ENCODE peak calls at places on chromosomes 13 and 19, in eight cellular contexts. R, B, U, X, J, T, F and E are unnamed samples. For H3K36me3, the result is how much of the 10 kb centered on the place peaks cover.

GRCh38 chr19:38478273-38478971 is 44.9 kb downstream of the RYR1 start:
- DNase-seq in R (no peak), B (no peak), U (no peak), X (no peak), J (no peak), T (no peak), F (no peak), E (no peak)

GRCh38 chr19:15452111-15453047 is 2.6 kb upstream of the WIZ start:
- DNase-seq in R (peak), B (peak), U (peak), X (no peak), J (no peak), T (peak), F (peak), E (peak)

GRCh38 chr13:46211116-46211515 is 612 bp upstream of the LRRC63 start:
- DNase-seq in R (no peak), B (no peak), U (no peak), X (no peak), J (peak), T (no peak), F (no peak), E (no peak)

GRCh38 chr19:16571689-16572331 is 405 bp downstream of the SLC35E1 start:
- DNase-seq in R (no peak), B (no peak), U (peak), X (no peak), J (no peak), T (no peak), F (peak), E (peak)

GRCh38 chr19:51372021-51372648 is 319 bp downstream of the NKG7 start:
- DNase-seq in R (no peak), B (no peak), U (no peak), X (no peak), J (no peak), T (no peak), F (no peak), E (no peak)

GRCh38 chr19:12731337-12731736 is 3.1 kb downstream of the TRIR start:
- DNase-seq in R (no peak), B (no peak), U (no peak), X (no peak), J (no peak), T (no peak), F (no peak), E (no peak)

GRCh38 chr19:17205237-17206140 is 9.7 kb upstream of the USE1 start:
- DNase-seq in R (no peak), B (peak), U (peak), X (peak), J (peak), T (peak), F (no peak), E (no peak)

GRCh38 chr19:1592755-1593628 is at the start of gene MBD3:
- DNase-seq in R (peak), B (peak), U (peak), X (peak), J (peak), T (peak), F (peak), E (peak)

GRCh38 chr19:2542341-2543069 is 66.6 kb downstream of the GADD45B start:
- DNase-seq in R (no peak), B (no peak), U (no peak), X (no peak), J (no peak), T (no peak), F (peak), E (no peak)

GRCh38 chr19:58499021-58499927 is 12.5 kb downstream of the SLC27A5 start:
- DNase-seq in R (peak), B (peak), U (peak), X (peak), J (peak), T (peak), F (peak), E (peak)

GRCh38 chr19:48481846-48482639 is 12.9 kb downstream of the CYTH2 start:
- DNase-seq in R (no peak), B (no peak), U (no peak), X (no peak), J (no peak), T (no peak), F (no peak), E (no peak)

GRCh38 chr13:75357576-75358295 is 124.2 kb downstream of the TBC1D4 start:
- DNase-seq in R (no peak), B (no peak), U (peak), X (peak), J (peak), T (no peak), F (peak), E (peak)

GRCh38 chr19:15091918-15092753 is 10.1 kb downstream of the OR1I1 start:
- DNase-seq in R (no peak), B (no peak), U (peak), X (no peak), J (peak), T (no peak), F (peak), E (no peak)

GRCh38 chr19:4557971-4558941 is 1.2 kb downstream of the SEMA6B start:
- DNase-seq in R (no peak), B (no peak), U (no peak), X (no peak), J (peak), T (peak), F (no peak), E (no peak)

GRCh38 chr13:100356889-100357288 is 231.7 kb downstream of the GGACT start:
- DNase-seq in R (no peak), B (no peak), U (no peak), X (no peak), J (no peak), T (no peak), F (no peak), E (no peak)

GRCh38 chr13:109750376-109750775 is 36.0 kb downstream of the IRS2 start:
- DNase-seq in R (no peak), B (no peak), U (no peak), X (no peak), J (no peak), T (no peak), F (no peak), E (no peak)

GRCh38 chr13:31946091-31946770 is 85.3 kb upstream of the FRY start:
- DNase-seq in R (no peak), B (no peak), U (no peak), X (no peak), J (no peak), T (no peak), F (no peak), E (no peak)

GRCh38 chr13:69496951-69497350 is 610.7 kb upstream of the ATXN8OS start:
- DNase-seq in R (no peak), B (no peak), U (no peak), X (no peak), J (no peak), T (no peak), F (no peak), E (no peak)

GRCh38 chr19:342801-343421 is 1.7 kb downstream of the MIER2 start:
- DNase-seq in R (no peak), B (peak), U (peak), X (no peak), J (no peak), T (no peak), F (peak), E (peak)

GRCh38 chr19:2986951-2987491 is 9.7 kb downstream of the TLE6 start:
- DNase-seq in R (no peak), B (no peak), U (no peak), X (no peak), J (no peak), T (no peak), F (no peak), E (no peak)

GRCh38 chr13:102680842-102681725 is 13.8 kb downstream of the METTL21C start:
- DNase-seq in R (no peak), B (no peak), U (no peak), X (no peak), J (no peak), T (no peak), F (no peak), E (no peak)

GRCh38 chr13:30934381-30934780 is 1.9 kb downstream of the TEX26 start:
- DNase-seq in R (no peak), B (no peak), U (no peak), X (no peak), J (no peak), T (no peak), F (no peak), E (no peak)

GRCh38 chr13:97140611-97141010 is 81.5 kb upstream of the MBNL2 start:
- DNase-seq in R (no peak), B (no peak), U (no peak), X (no peak), J (no peak), T (no peak), F (peak), E (no peak)

GRCh38 chr19:47094557-47095517 is 18.7 kb downstream of the ZC3H4 start:
- DNase-seq in R (no peak), B (peak), U (no peak), X (no peak), J (peak), T (no peak), F (no peak), E (no peak)

GRCh38 chr19:7722231-7722651 is 9.7 kb downstream of the CLEC4G start:
- DNase-seq in R (no peak), B (no peak), U (no peak), X (no peak), J (no peak), T (no peak), F (no peak), E (no peak)

GRCh38 chr13:78032132-78032531 is 113.5 kb upstream of the EDNRB start:
- DNase-seq in R (no peak), B (no peak), U (no peak), X (no peak), J (no peak), T (no peak), F (no peak), E (no peak)

GRCh38 chr19:29287061-29287460 is 74.1 kb upstream of the UQCRFS1 start:
- DNase-seq in R (no peak), B (no peak), U (no peak), X (no peak), J (no peak), T (no peak), F (no peak), E (no peak)

GRCh38 chr19:51375504-51376221 is 3.2 kb upstream of the NKG7 start:
- DNase-seq in R (no peak), B (no peak), U (no peak), X (peak), J (no peak), T (no peak), F (no peak), E (no peak)

GRCh38 chr19:35059006-35059798 is 17.7 kb downstream of the HPN start:
- DNase-seq in R (no peak), B (no peak), U (no peak), X (no peak), J (no peak), T (no peak), F (no peak), E (no peak)

GRCh38 chr19:11387154-11388034 is 3.3 kb upstream of the EPOR start:
- DNase-seq in R (no peak), B (no peak), U (no peak), X (no peak), J (no peak), T (no peak), F (no peak), E (no peak)
- H3K36me3 ChIP-seq in R (under half), B (under half), U (under half), X (under half), J (under half), T (under half), F (under half), E (under half)

DNA sequence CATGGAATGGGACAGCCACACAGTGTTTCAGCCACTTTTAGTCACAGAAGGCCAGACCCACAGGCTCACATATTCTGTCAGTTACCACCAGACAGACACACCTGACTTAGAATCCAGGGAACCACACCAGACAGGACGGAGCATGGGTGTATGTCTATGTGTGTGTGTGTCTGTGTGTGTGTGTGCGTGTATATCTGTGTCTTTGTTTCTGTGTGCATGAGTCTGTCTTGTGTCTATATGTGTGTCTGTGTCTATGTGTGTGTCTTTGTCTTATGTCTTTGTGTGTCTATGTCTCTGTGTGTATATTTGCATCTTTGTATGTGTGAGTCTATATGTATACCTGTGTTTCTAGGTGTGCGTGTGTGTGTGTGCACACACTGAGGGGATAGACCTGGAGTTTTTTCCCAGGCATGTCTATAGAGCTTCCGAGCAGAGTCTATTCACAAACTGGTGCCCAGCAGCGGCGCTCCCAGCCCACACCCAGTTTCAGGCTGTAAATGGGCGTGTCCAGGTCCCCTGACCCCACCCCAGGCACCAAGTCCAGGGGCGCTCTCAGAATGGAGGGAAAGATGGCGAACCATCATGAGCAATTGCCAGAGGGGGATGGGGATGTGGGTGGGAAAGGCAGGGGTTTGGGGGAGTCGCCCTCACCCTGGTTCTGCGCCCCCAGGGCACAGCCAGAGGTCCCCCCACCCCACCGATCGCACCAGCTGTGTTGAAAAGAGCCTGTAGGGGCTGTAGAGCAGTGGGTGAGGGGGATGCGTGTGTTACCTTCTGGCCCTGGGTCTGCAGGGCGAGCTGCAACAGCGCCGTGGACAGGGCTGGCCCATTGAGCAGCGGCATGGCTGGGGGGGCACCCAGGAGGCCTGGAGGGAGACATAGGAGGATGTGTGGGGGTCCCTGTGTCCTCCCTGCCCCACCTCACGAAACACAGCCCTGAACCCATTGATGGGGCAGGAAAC is 6.3 kb upstream of the FDX2 start:
- DNase-seq in R (no peak), B (no peak), U (no peak), X (no peak), J (no peak), T (no peak), F (no peak), E (no peak)
- H3K36me3 ChIP-seq in R (half or more), B (under half), U (under half), X (half or more), J (under half), T (under half), F (half or more), E (half or more)

GRCh38 chr13:95262837-95263381 is 38.3 kb downstream of the ABCC4 start:
- DNase-seq in R (no peak), B (no peak), U (no peak), X (no peak), J (no peak), T (no peak), F (no peak), E (no peak)
- H3K36me3 ChIP-seq in R (under half), B (under half), U (under half), X (under half), J (under half), T (under half), F (under half), E (under half)

GRCh38 chr19:55232284-55232597 is 3.7 kb upstream of the TMEM86B start:
- DNase-seq in R (no peak), B (no peak), U (no peak), X (no peak), J (no peak), T (no peak), F (no peak), E (no peak)
- H3K36me3 ChIP-seq in R (under half), B (under half), U (under half), X (half or more), J (half or more), T (under half), F (half or more), E (half or more)

GRCh38 chr13:113358653-113359052 is 5.3 kb downstream of the GRTP1 start:
- DNase-seq in R (no peak), B (no peak), U (no peak), X (no peak), J (no peak), T (no peak), F (no peak), E (no peak)

GRCh38 chr13:113361406-113361805 is 2.5 kb downstream of the GRTP1 start:
- DNase-seq in R (no peak), B (no peak), U (no peak), X (no peak), J (no peak), T (no peak), F (no peak), E (no peak)

GRCh38 chr13:113360446-113360845 is 3.5 kb downstream of the GRTP1 start:
- DNase-seq in R (no peak), B (no peak), U (no peak), X (no peak), J (no peak), T (no peak), F (no peak), E (no peak)

GRCh38 chr13:113357529-113357928 is 6.4 kb downstream of the GRTP1 start:
- DNase-seq in R (no peak), B (no peak), U (peak), X (no peak), J (no peak), T (peak), F (no peak), E (no peak)

DNA sequence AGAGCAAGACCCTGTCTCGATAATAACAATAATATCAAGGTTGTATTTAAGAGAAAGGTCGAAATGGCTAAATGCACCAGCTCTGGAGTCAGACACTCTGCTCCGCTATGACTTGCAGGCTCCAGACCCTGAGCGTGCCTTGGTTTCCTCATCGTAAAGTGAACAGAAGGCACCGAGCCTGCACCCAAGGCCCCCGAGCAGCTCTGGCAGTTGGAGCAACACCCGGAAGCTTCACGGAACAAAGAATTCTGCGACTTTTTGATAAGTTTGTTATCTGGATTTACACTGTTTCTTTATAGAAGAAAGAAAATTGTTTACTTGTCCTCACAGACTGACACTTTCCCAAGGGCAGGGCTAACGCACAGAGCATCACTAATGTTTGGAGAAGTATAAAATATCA is 4.4 kb downstream of the GRTP1 start:
- DNase-seq in R (no peak), B (no peak), U (no peak), X (no peak), J (no peak), T (no peak), F (no peak), E (no peak)
- H3K36me3 ChIP-seq in R (under half), B (under half), U (under half), X (under half), J (under half), T (under half), F (under half), E (under half)